ENCODE peak calls at places on chromosome 1, in five cellular contexts. F is esophagus muscularis mucosa, O is breast epithelium, W is spleen, A is endothelial cell of umbilical vein. S is an unnamed sample.

GRCh38 chr1:34013958-34014737 is 150.3 kb downstream of the HMGB4 start:
- DNase-seq in F (no peak), O (no peak), W (no peak), A (no peak), S (no peak)

GRCh38 chr1:189983156-189983555 is 494.5 kb downstream of the BRINP3 start:
- DNase-seq in F (no peak), O (no peak), W (no peak), A (no peak), S (no peak)

GRCh38 chr1:177451191-177451590 is 280.4 kb downstream of the BRINP2 start:
- DNase-seq in F (no peak), O (no peak), W (no peak), A (no peak), S (no peak)

GRCh38 chr1:198357937-198358336 is 182.5 kb downstream of the ATP6V1G3 start:
- DNase-seq in F (no peak), O (no peak), W (no peak), A (no peak), S (no peak)

GRCh38 chr1:75482951-75483350 is 128.0 kb downstream of the SLC44A5 start:
- DNase-seq in F (no peak), O (no peak), W (no peak), A (peak), S (no peak)

GRCh38 chr1:83901547-83902155 is 97.3 kb downstream of the TTLL7 start:
- DNase-seq in F (no peak), O (no peak), W (no peak), A (no peak), S (no peak)

GRCh38 chr1:76294470-76295194 is 220.1 kb downstream of the ST6GALNAC3 start:
- DNase-seq in F (no peak), O (no peak), W (no peak), A (no peak), S (no peak)

GRCh38 chr1:101465941-101466340 is 229.1 kb downstream of the S1PR1 start:
- DNase-seq in F (no peak), O (no peak), W (no peak), A (no peak), S (no peak)

GRCh38 chr1:208249300-208249699 is 5.1 kb upstream of the PLXNA2 start:
- DNase-seq in F (no peak), O (no peak), W (no peak), A (no peak), S (no peak)

GRCh38 chr1:56477164-56478111 is 101.9 kb downstream of the PLPP3 start:
- DNase-seq in F (peak), O (peak), W (peak), A (peak), S (peak)

GRCh38 chr1:38337711-38338110 is 291.1 kb upstream of the POU3F1 start:
- DNase-seq in F (no peak), O (no peak), W (no peak), A (no peak), S (no peak)

GRCh38 chr1:7491089-7491817 is 279.8 kb upstream of the VAMP3 start:
- DNase-seq in F (no peak), O (no peak), W (no peak), A (peak), S (no peak)

GRCh38 chr1:80656011-80656627 is 1144.6 kb upstream of the ADGRL2 start:
- DNase-seq in F (no peak), O (no peak), W (no peak), A (no peak), S (no peak)

GRCh38 chr1:5509664-5510452 is 482.4 kb downstream of the NPHP4 start:
- DNase-seq in F (no peak), O (no peak), W (peak), A (peak), S (peak)

GRCh38 chr1:56506951-56507437 is 72.4 kb downstream of the PLPP3 start:
- DNase-seq in F (no peak), O (no peak), W (no peak), A (peak), S (no peak)

GRCh38 chr1:108685524-108685923 is 6.6 kb upstream of the PRPF38B start:
- DNase-seq in F (no peak), O (no peak), W (no peak), A (no peak), S (no peak)

GRCh38 chr1:44655609-44656008 is 18.7 kb downstream of the TMEM53 start:
- DNase-seq in F (no peak), O (no peak), W (peak), A (peak), S (no peak)

GRCh38 chr1:41328780-41329640 is 32.2 kb upstream of the FOXO6 start:
- DNase-seq in F (peak), O (no peak), W (no peak), A (no peak), S (peak)

GRCh38 chr1:231937013-231937754 is 310.6 kb downstream of the DISC1 start:
- DNase-seq in F (no peak), O (no peak), W (no peak), A (no peak), S (no peak)

GRCh38 chr1:218163371-218163770 is 121.7 kb upstream of the RRP15 start:
- DNase-seq in F (no peak), O (no peak), W (no peak), A (no peak), S (no peak)

GRCh38 chr1:180382326-180383115 is 119.9 kb downstream of the ACBD6 start:
- DNase-seq in F (no peak), O (no peak), W (no peak), A (peak), S (no peak)

GRCh38 chr1:186054013-186054412 is 319.8 kb downstream of the HMCN1 start:
- DNase-seq in F (no peak), O (no peak), W (no peak), A (no peak), S (no peak)

GRCh38 chr1:58584082-58584895 is 7.2 kb upstream of the TACSTD2 start:
- DNase-seq in F (no peak), O (peak), W (no peak), A (peak), S (peak)

GRCh38 chr1:42943166-42943565 is 15.5 kb downstream of the SLC2A1 start:
- DNase-seq in F (no peak), O (peak), W (peak), A (no peak), S (no peak)

GRCh38 chr1:234730542-234731370 is 120.8 kb upstream of the IRF2BP2 start:
- DNase-seq in F (no peak), O (no peak), W (no peak), A (no peak), S (no peak)

GRCh38 chr1:28577052-28577678 is 14.9 kb upstream of the RAB42 start:
- DNase-seq in F (no peak), O (no peak), W (no peak), A (no peak), S (no peak)

GRCh38 chr1:160284220-160284781 is 632 bp downstream of the PEX19 start:
- DNase-seq in F (no peak), O (no peak), W (no peak), A (peak), S (no peak)

GRCh38 chr1:71414229-71414628 is 333.4 kb upstream of the ZRANB2 start:
- DNase-seq in F (no peak), O (no peak), W (no peak), A (no peak), S (no peak)

GRCh38 chr1:54519709-54520108 is 28.3 kb upstream of the ACOT11 start:
- DNase-seq in F (no peak), O (no peak), W (no peak), A (no peak), S (no peak)

GRCh38 chr1:172380441-172381244 is 39.8 kb upstream of the C1orf105 start:
- DNase-seq in F (no peak), O (no peak), W (no peak), A (peak), S (no peak)

GRCh38 chr1:9714257-9714718 is 62.8 kb downstream of the PIK3CD start:
- DNase-seq in F (no peak), O (no peak), W (no peak), A (no peak), S (no peak)

GRCh38 chr1:7534061-7534825 is 236.9 kb upstream of the VAMP3 start:
- DNase-seq in F (no peak), O (no peak), W (peak), A (peak), S (no peak)

GRCh38 chr1:231055271-231055670 is 15.2 kb upstream of the FAM89A start:
- DNase-seq in F (no peak), O (no peak), W (no peak), A (no peak), S (no peak)

GRCh38 chr1:1630965-1631792 is 794 bp upstream of the MMP23B start:
- DNase-seq in F (no peak), O (no peak), W (peak), A (no peak), S (no peak)

GRCh38 chr1:168714012-168714411 is 15.0 kb downstream of the DPT start:
- DNase-seq in F (no peak), O (no peak), W (no peak), A (no peak), S (no peak)

GRCh38 chr1:230427477-230427876 is 1.3 kb upstream of the PGBD5 start:
- DNase-seq in F (peak), O (no peak), W (no peak), A (no peak), S (no peak)

GRCh38 chr1:234495231-234495990 is 16.4 kb upstream of the TARBP1 start:
- DNase-seq in F (no peak), O (no peak), W (no peak), A (no peak), S (no peak)

GRCh38 chr1:65992160-65993046 is 199.7 kb downstream of the PDE4B start:
- DNase-seq in F (no peak), O (no peak), W (no peak), A (no peak), S (no peak)

GRCh38 chr1:110292327-110292741 is 46.8 kb upstream of the RBM15 start:
- DNase-seq in F (no peak), O (no peak), W (no peak), A (peak), S (no peak)

GRCh38 chr1:152197361-152197941 is 26.5 kb downstream of the HRNR start:
- DNase-seq in F (no peak), O (no peak), W (no peak), A (no peak), S (no peak)

DNA sequence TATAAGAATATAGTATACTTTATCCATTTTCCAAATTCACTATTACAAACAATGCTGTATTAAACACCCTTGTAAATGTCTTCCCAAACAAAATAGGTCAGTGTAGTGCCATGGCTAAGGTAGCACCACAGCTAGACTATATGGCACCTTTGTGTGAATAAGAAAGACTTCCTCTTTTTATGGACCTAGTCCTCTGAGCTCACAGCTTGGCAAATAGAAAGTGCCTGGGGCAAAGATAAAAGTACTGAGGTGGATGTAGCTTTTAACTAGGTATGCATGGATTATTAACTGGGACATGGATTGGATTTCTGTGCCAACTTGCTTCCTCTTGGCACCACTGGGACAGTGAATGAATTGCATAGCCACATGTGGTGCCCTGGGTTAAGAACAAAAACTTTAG is 25.0 kb downstream of the HRNR start:
- DNase-seq in F (no peak), O (no peak), W (no peak), A (no peak), S (no peak)
- TF ChIP-seq POLR2AphosphoS5 in F (no peak), O (no peak), W (no peak), A (no peak), S (no peak)

GRCh38 chr1:12457771-12458170 is 160.2 kb downstream of the DHRS3 start:
- DNase-seq in F (no peak), O (no peak), W (no peak), A (no peak), S (no peak)
- TF ChIP-seq POLR2AphosphoS5 in F (peak), O (peak), W (no peak), A (no peak), S (no peak)

DNA sequence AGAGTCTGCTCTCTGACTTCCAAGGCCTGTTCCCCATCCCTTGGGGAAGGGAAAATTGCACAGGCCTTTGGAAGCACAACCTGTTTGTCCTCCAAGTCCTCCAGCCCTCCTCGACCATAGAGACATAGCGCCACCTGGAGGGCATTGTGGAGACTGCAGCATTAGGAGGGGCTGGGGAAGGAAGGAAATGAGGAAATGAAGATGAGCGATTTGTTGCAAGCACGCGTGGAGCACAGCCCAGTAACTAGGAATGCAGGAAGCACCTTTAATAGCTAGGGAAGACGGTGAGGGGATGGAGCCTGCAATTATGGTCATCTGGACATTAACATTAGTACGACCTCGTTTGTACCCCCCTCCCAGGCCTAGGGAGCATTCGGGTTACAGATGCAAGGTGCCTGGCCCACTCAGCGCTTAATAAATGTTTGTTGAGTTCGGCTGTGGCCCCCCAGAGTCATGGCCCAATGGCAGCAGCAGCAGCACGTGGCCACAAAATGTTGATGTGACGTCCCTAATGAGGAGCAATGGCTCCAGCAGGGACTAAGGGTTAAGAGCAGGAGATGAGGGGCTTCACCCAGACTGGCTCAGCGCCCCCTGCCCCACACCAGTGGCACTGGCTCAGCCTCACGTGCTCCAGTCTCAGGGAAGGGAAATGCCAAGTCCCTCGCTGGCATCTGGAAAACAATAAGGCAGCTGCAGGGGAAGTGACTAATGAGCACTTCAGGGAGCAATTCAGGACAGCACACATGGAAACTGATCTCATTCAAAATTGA is 8.0 kb upstream of the CAMK2N1 start:
- DNase-seq in F (peak), O (peak), W (peak), A (peak), S (peak)
- TF ChIP-seq POLR2AphosphoS5 in F (no peak), O (peak), W (peak), A (peak), S (peak)

GRCh38 chr1:93672069-93672468 is 9.6 kb downstream of the BCAR3 start:
- DNase-seq in F (no peak), O (peak), W (no peak), A (peak), S (no peak)

GRCh38 chr1:93670141-93670540 is 11.5 kb downstream of the BCAR3 start:
- DNase-seq in F (no peak), O (peak), W (no peak), A (peak), S (no peak)

GRCh38 chr1:93673159-93673657 is 8.4 kb downstream of the BCAR3 start:
- DNase-seq in F (no peak), O (no peak), W (no peak), A (peak), S (no peak)

GRCh38 chr1:93671090-93671743 is 10.4 kb downstream of the BCAR3 start:
- DNase-seq in F (no peak), O (no peak), W (no peak), A (no peak), S (no peak)

GRCh38 chr1:93672477-93673158 is 9.0 kb downstream of the BCAR3 start:
- DNase-seq in F (no peak), O (no peak), W (no peak), A (peak), S (no peak)
- TF ChIP-seq POLR2AphosphoS5 in F (no peak), O (no peak), W (no peak), A (no peak), S (no peak)

GRCh38 chr1:112406771-112407170 is 10.8 kb downstream of the CTTNBP2NL start:
- DNase-seq in F (no peak), O (no peak), W (no peak), A (no peak), S (no peak)
- TF ChIP-seq POLR2AphosphoS5 in F (no peak), O (no peak), W (no peak), A (no peak), S (no peak)

S was measured in suprapubic skin.